ENCODE peak calls at places on chromosome 11, in seven cellular contexts. A is K562, Q is sigmoid colon, F is transverse colon, T is SK-N-SH, X is stomach, Y is ovary. Z is an unnamed sample.

GRCh38 chr11:12284321-12285050 is 92.9 kb upstream of the PARVA start:
- DNase-seq in X (peak; percentile 24), F (no peak), T (peak; percentile 1), A (no peak), Q (no peak), Y (no peak), Z (no peak)

GRCh38 chr11:121334973-121335711 is 42.6 kb downstream of the SC5D start:
- DNase-seq in F (no peak), A (no peak), Q (no peak), X (no peak), T (no peak), Y (peak; percentile 29), Z (no peak)

GRCh38 chr11:20707876-20708275 is 38.5 kb downstream of the NELL1 start:
- DNase-seq in T (no peak), A (no peak), F (no peak), Y (no peak), X (no peak), Q (no peak), Z (peak; percentile 1)

GRCh38 chr11:66595245-66595904 is 2.4 kb downstream of the CCS start:
- DNase-seq in X (peak; percentile 47), Y (peak; percentile 72), A (peak; percentile 37), F (peak; percentile 42), Q (peak; percentile 78), T (no peak), Z (no peak)

GRCh38 chr11:113401718-113402117 is 14.1 kb downstream of the ANKK1 start:
- DNase-seq in X (peak; percentile 72), F (peak; percentile 70), Q (no peak), T (peak; percentile 91), A (no peak), Y (no peak), Z (peak; percentile 79)

GRCh38 chr11:35390737-35391682 is 28.3 kb downstream of the SLC1A2 start:
- DNase-seq in F (peak; percentile 19), T (no peak), A (no peak), Q (no peak), X (peak; percentile 59), Y (no peak), Z (no peak)

GRCh38 chr11:2890466-2891241 is 5.1 kb upstream of the CDKN1C start:
- DNase-seq in Y (peak; percentile 96), F (peak; percentile 73), A (peak; percentile 84), X (peak; percentile 93), T (no peak), Q (peak; percentile 91), Z (peak; percentile 92)

GRCh38 chr11:135074397-135074998 is 662.5 kb upstream of the B3GAT1 start:
- DNase-seq in A (no peak), Y (no peak), T (no peak), Q (no peak), F (no peak), X (no peak), Z (no peak)

GRCh38 chr11:18633256-18634139 is 644 bp downstream of the SPTY2D1 start:
- DNase-seq in Q (peak; percentile 68), X (no peak), T (peak; percentile 54), Y (no peak), F (peak; percentile 15), A (no peak), Z (no peak)

GRCh38 chr11:128775513-128775912 is 81.6 kb downstream of the FLI1 start:
- DNase-seq in A (no peak), F (no peak), X (no peak), Q (no peak), Y (no peak), T (no peak), Z (no peak)

GRCh38 chr11:123451183-123451907 is 21.3 kb downstream of the GRAMD1B start:
- DNase-seq in Q (no peak), A (no peak), Y (no peak), X (no peak), F (no peak), T (no peak), Z (no peak)

GRCh38 chr11:9565822-9566560 is 7.5 kb upstream of the WEE1 start:
- DNase-seq in Q (peak; percentile 86), F (peak; percentile 53), Y (peak; percentile 82), T (peak; percentile 16), A (peak; percentile 80), X (peak; percentile 39), Z (no peak)
- TF ChIP-seq EP300 in Q (no peak), F (no peak), Y (peak; percentile 70), T (peak; percentile 92), A (peak; percentile 95), X (no peak), Z (peak; percentile 39)

GRCh38 chr11:61888043-61888442 is 3.3 kb downstream of the FADS3 start:
- DNase-seq in X (no peak), A (no peak), Q (peak; percentile 91), Y (peak; percentile 69), T (no peak), F (peak; percentile 39), Z (peak; percentile 72)

GRCh38 chr11:61886643-61887042 is 4.7 kb downstream of the FADS3 start:
- DNase-seq in F (no peak), Y (no peak), X (no peak), Q (no peak), T (no peak), A (no peak), Z (no peak)

GRCh38 chr11:61889831-61890230 is 1.5 kb downstream of the FADS3 start:
- DNase-seq in Q (no peak), T (no peak), Y (no peak), X (no peak), A (no peak), F (no peak), Z (no peak)

GRCh38 chr11:61890536-61891330 is 612 bp downstream of the FADS3 start:
- DNase-seq in Q (peak; percentile 87), A (peak; percentile 70), Y (peak; percentile 77), T (peak; percentile 83), F (peak; percentile 38), X (no peak), Z (no peak)

DNA sequence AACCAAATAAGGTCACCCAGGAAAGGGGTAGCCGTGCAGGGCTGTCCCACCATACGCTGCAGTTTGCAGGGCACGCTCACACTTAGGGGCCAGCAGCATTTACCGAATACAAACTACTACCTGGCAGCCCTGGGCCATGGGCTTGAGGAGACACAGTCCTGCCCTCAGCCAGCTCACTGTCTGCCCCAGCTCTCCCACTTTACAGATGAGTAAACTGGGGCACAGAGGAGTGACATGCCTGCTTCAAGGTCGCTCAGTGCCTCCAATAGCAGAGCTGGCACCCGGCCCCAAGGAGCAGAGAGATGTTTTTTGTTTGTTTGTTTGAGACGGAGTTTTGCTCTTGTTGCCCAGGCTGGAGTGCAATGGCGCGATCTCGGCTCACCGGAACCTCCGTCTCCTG is 2.8 kb downstream of the FADS3 start:
- DNase-seq in X (no peak), Q (no peak), A (no peak), T (no peak), Y (no peak), F (no peak), Z (no peak)
- H3K4me1 ChIP-seq in X (peaks cover 33% of the 10 kb centered on the region), Q (peaks cover 41% of the 10 kb centered on the region), A (peaks cover 27% of the 10 kb centered on the region), T (peaks cover 14% of the 10 kb centered on the region), Y (peaks cover 5% of the 10 kb centered on the region), F (peaks cover 25% of the 10 kb centered on the region), Z (peaks cover 21% of the 10 kb centered on the region)

GRCh38 chr11:27701262-27702105 is 1.2 kb upstream of the BDNF start:
- DNase-seq in Y (peak; percentile 18), X (no peak), A (no peak), F (peak; percentile 23), Q (no peak), T (peak; percentile 38), Z (peak; percentile 22)
- H3K27me3 ChIP-seq in Y (no peaks in the 10 kb centered on the region), X (peaks cover 41% of the 10 kb centered on the region), A (no peaks in the 10 kb centered on the region), F (peaks cover 81% of the 10 kb centered on the region), Q (peaks cover 54% of the 10 kb centered on the region), T (no peaks in the 10 kb centered on the region), Z (peaks cover 26% of the 10 kb centered on the region)

DNA sequence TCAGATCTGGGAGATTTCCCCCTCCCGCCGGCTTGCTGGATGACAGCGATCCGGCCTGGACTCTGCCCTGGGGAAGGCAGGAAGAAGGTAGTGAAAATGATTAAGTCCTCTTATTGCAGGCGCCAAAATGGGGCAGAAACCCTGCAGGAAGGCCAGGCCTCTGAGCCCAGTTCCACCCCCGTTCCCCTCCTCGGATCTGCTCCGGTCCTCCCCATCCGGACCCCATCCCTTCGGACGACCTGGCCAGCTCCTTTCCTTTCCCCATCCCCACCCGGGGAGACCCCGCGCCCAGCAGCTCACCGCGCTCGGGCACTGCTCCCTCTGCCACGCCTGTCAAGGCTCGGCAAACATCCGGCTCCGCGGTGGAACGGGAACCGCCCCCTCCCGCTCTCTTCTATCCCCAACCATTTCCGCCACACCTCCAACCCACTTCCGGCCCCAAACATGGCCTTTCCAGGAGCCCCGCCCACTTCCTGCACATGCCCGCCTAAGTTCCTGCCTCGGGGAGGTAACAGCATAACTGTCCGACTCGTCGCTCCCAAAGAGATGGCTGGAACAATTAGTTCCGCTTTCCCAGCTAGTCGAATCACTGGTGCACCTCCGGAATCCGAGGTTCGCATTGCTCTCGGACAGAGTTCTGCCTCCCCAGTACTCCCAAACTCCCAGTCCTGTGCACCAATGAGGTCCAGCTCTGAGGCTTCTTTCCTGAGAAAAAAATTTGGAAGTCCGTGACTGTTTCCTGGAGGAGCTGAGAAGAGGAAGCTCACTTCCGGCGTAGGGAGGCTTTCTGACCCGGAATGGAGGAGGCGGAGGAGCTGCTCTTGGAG is at the start of the genes ARHGAP1 and ZNF408:
- DNase-seq in Y (peak; percentile 99), T (peak; percentile 97), F (peak; percentile 100), A (peak; percentile 89), X (peak; percentile 99), Q (peak; percentile 99), Z (peak; percentile 98)
- TF ChIP-seq EP300 in Y (no peak), T (no peak), F (no peak), A (peak; percentile 10), X (no peak), Q (no peak), Z (no peak)

DNA sequence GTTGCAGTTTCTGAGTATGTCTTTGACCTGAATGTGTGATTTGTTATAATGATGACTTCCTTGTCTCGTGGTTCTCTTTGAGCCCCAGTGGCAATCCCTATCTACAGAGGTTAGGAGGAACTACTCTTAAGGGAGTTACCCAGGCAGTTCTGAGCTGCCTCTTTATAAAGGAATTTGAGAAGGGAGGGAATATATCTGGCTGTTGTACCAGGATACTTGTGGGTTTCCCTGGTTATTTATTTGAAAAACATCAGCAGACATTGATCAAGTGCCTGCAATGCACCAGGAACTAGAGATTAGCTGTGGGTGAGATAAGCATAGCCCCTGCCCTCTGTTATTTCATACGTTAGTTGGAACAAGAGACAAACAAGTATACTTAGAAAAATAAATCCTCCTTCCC is 243.6 kb upstream of the ARHGAP20 start:
- DNase-seq in F (no peak), A (no peak), Q (no peak), X (no peak), Y (no peak), T (no peak), Z (no peak)
- H3K4me1 ChIP-seq in F (no peaks in the 10 kb centered on the region), A (no peaks in the 10 kb centered on the region), Q (no peaks in the 10 kb centered on the region), X (peaks cover 12% of the 10 kb centered on the region), Y (no peaks in the 10 kb centered on the region), T (peaks cover 2% of the 10 kb centered on the region), Z (no peaks in the 10 kb centered on the region)

DNA sequence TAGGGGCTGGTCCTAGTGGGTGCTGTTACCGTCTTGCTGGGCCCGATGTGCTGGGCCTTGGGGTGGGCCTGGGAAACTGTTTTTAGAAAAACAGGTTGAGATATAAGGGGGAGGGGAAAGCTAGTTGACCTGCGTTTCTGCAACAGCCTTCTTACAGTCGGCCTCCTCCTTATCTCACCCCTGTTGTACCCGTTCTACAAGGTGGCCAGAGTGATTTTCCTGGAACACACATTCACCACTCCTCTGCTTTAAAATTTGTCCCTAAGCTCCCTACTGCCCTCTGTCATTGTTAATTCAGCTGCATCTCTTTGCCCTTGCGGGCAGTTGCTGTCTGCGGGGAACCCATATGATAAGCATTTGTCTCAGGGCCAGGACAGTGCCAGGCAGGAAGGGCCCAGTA is 113.9 kb downstream of the HIPK3 start:
- DNase-seq in A (no peak), F (no peak), T (no peak), Y (no peak), Q (no peak), X (no peak), Z (no peak)
- H3K27me3 ChIP-seq in A (peaks cover 7% of the 10 kb centered on the region), F (peaks cover 37% of the 10 kb centered on the region), T (no peaks in the 10 kb centered on the region), Y (no peaks in the 10 kb centered on the region), Q (peaks cover 19% of the 10 kb centered on the region), X (peaks cover 21% of the 10 kb centered on the region), Z (peaks cover 12% of the 10 kb centered on the region)

GRCh38 chr11:57778318-57779037 is 16.9 kb downstream of the CTNND1 start:
- DNase-seq in F (peak; percentile 92), T (peak; percentile 83), A (peak; percentile 61), Y (peak; percentile 94), X (peak; percentile 95), Q (peak; percentile 94), Z (no peak)
- TF ChIP-seq EP300 in F (no peak), T (no peak), A (peak; percentile 9), Y (no peak), X (no peak), Q (no peak), Z (peak; percentile 36)

Z was measured in upper lobe of left lung.